ENCODE peak calls at places on chromosomes 6 and 20, in nine cellular contexts. D is HCT116; H is spleen; W is transverse colon; F is aorta; U is left ventricle myocardium inferior; Y is naive thymus-derived CD4-positive, alpha-beta T cell; X is A673; O is CD8-positive, alpha-beta T cell. B is an unnamed sample.

GRCh38 chr6:48866681-48867080 is 596.4 kb downstream of the MMUT start:
- DNase-seq in X (no peak), H (no peak), W (no peak), Y (no peak), F (no peak), O (no peak), D (no peak), U (no peak), B (no peak)

GRCh38 chr6:110328231-110328630 is 29.9 kb downstream of the METTL24 start:
- DNase-seq in Y (no peak), W (no peak), O (no peak), X (no peak), D (no peak), U (no peak), H (no peak), F (no peak), B (no peak)

GRCh38 chr20:61263084-61263695 is 11.1 kb downstream of the CDH4 start:
- DNase-seq in D (no peak), W (no peak), H (no peak), F (no peak), O (no peak), Y (no peak), X (peak; percentile 50), U (no peak), B (no peak)

GRCh38 chr20:10260316-10260715 is 41.7 kb downstream of the SNAP25 start:
- DNase-seq in H (no peak), O (no peak), Y (no peak), W (no peak), X (no peak), U (no peak), D (no peak), F (no peak), B (no peak)

GRCh38 chr20:13101276-13101675 is 92.5 kb downstream of the SPTLC3 start:
- DNase-seq in W (no peak), D (no peak), O (no peak), X (no peak), Y (no peak), H (no peak), F (no peak), U (no peak), B (no peak)

GRCh38 chr6:75802366-75802765 is 53.3 kb downstream of the MYO6 start:
- DNase-seq in O (no peak), W (no peak), Y (no peak), H (no peak), U (no peak), D (peak; percentile 2), X (no peak), F (no peak), B (no peak)

GRCh38 chr6:25431642-25432307 is 152.6 kb downstream of the CARMIL1 start:
- DNase-seq in X (no peak), W (no peak), D (no peak), Y (no peak), O (no peak), U (no peak), H (no peak), F (no peak), B (no peak)

GRCh38 chr6:49553353-49553752 is 2.9 kb downstream of the C6orf141 start:
- DNase-seq in Y (no peak), O (no peak), D (peak; percentile 63), F (no peak), U (no peak), W (no peak), X (no peak), H (no peak), B (no peak)

GRCh38 chr6:87197547-87197946 is 42.2 kb downstream of the ZNF292 start:
- DNase-seq in D (no peak), U (no peak), O (no peak), X (no peak), Y (no peak), W (no peak), H (no peak), F (no peak), B (no peak)

GRCh38 chr6:30074331-30075093 is 1.1 kb downstream of the RNF39 start:
- DNase-seq in W (no peak), X (no peak), O (no peak), H (no peak), D (no peak), Y (no peak), U (no peak), F (no peak), B (peak; percentile 79)

GRCh38 chr6:53926505-53926904 is 131.7 kb downstream of the LRRC1 start:
- DNase-seq in W (no peak), Y (no peak), X (peak; percentile 18), F (no peak), O (no peak), D (peak; percentile 21), H (no peak), U (no peak), B (no peak)

GRCh38 chr6:168915855-168916254 is 337.8 kb downstream of the THBS2 start:
- DNase-seq in O (no peak), D (no peak), Y (no peak), H (no peak), U (no peak), F (no peak), X (no peak), W (no peak), B (no peak)

GRCh38 chr20:24952376-24953203 is 3.5 kb downstream of the CST7 start:
- DNase-seq in O (no peak), F (no peak), H (peak; percentile 79), Y (no peak), W (no peak), D (no peak), U (no peak), X (no peak), B (no peak)

GRCh38 chr20:24950836-24951525 is 1.9 kb downstream of the CST7 start:
- DNase-seq in U (no peak), D (no peak), H (peak; percentile 80), Y (no peak), X (no peak), F (no peak), W (no peak), O (no peak), B (no peak)

GRCh38 chr20:24950128-24950835 is 1.2 kb downstream of the CST7 start:
- DNase-seq in F (no peak), Y (no peak), H (peak; percentile 87), U (no peak), O (no peak), W (no peak), X (no peak), D (no peak), B (no peak)

GRCh38 chr20:24953204-24953565 is 4.1 kb downstream of the CST7 start:
- DNase-seq in X (no peak), W (no peak), D (no peak), F (no peak), O (no peak), U (no peak), H (no peak), Y (no peak), B (no peak)

GRCh38 chr20:24951536-24952047 is 2.5 kb downstream of the CST7 start:
- DNase-seq in H (peak; percentile 83), O (no peak), Y (no peak), F (no peak), U (no peak), D (no peak), W (no peak), X (no peak), B (no peak)
- H3K27ac ChIP-seq in H (peak overlapping the region; percentile 83), O (peak overlapping the region; percentile 73), Y (no peak overlapping the region), F (no peak overlapping the region), U (no peak overlapping the region), D (no peak overlapping the region), W (no peak overlapping the region), X (no peak overlapping the region), B (no peak overlapping the region)

GRCh38 chr6:2871922-2872321 is 30.3 kb upstream of the SERPINB1 start:
- DNase-seq in Y (no peak), F (no peak), W (no peak), D (no peak), O (no peak), X (no peak), H (no peak), U (no peak), B (no peak)

GRCh38 chr6:2870046-2870636 is 28.5 kb upstream of the SERPINB1 start:
- DNase-seq in F (peak; percentile 57), O (no peak), Y (no peak), W (no peak), U (no peak), X (no peak), D (no peak), H (no peak), B (no peak)

GRCh38 chr6:2871102-2871501 is 29.4 kb upstream of the SERPINB1 start:
- DNase-seq in D (no peak), W (no peak), X (no peak), O (no peak), H (no peak), U (no peak), F (no peak), Y (no peak), B (no peak)

GRCh38 chr6:2873643-2874042 is 29.5 kb downstream of the SERPINB9 start:
- DNase-seq in X (no peak), Y (no peak), D (no peak), F (no peak), W (no peak), O (no peak), U (no peak), H (no peak), B (no peak)

GRCh38 chr6:2872417-2873358 is 30.4 kb downstream of the SERPINB9 start:
- DNase-seq in X (no peak), Y (no peak), O (no peak), U (no peak), D (no peak), W (no peak), H (no peak), F (no peak), B (no peak)
- H3K4me1 ChIP-seq in X (peaks cover 11% of the 10 kb centered on the region), Y (peaks cover 23% of the 10 kb centered on the region), O (peaks cover 43% of the 10 kb centered on the region), U (peaks cover 33% of the 10 kb centered on the region), D (peaks cover 19% of the 10 kb centered on the region), W (peaks cover 26% of the 10 kb centered on the region), H (peaks cover 26% of the 10 kb centered on the region), F (no peaks in the 10 kb centered on the region), B (peaks cover 44% of the 10 kb centered on the region)

DNA sequence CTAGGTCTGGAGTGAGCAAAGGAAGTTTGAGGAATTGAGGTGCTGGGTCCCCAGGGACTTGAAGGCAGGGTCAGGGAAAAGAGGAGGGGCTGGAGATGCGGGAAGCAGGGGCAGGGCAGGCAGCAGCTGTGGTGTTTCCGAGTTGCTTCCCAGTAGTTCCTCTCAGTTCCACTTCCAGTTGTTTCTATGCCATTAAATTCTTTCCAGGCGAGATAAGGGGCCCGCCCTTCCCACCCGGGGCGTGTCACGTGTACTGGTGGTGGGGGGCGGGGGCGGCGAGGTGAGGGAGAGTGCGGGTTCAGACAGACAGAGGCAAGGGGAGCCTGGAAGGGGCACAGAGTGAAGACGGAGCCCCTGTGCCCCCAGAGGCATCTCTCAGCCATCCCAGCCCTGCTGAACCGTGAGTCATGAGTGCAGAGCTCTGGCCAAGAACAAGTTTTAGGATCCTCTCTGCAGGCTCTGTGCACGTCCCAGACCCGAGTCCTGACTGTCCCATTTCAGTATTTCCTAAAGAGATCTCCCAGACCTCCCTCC is 977 bp downstream of the TNXB start:
- DNase-seq in O (no peak), D (no peak), F (peak; percentile 85), U (peak; percentile 80), X (peak; percentile 40), Y (no peak), H (no peak), W (peak; percentile 48), B (no peak)
- H3K27ac ChIP-seq in O (no peak overlapping the region), D (no peak overlapping the region), F (peak overlapping the region; percentile 73), U (peak overlapping the region; percentile 95), X (no peak overlapping the region), Y (no peak overlapping the region), H (peak overlapping the region; percentile 80), W (peak overlapping the region; percentile 78), B (peak overlapping the region; percentile 66)

DNA sequence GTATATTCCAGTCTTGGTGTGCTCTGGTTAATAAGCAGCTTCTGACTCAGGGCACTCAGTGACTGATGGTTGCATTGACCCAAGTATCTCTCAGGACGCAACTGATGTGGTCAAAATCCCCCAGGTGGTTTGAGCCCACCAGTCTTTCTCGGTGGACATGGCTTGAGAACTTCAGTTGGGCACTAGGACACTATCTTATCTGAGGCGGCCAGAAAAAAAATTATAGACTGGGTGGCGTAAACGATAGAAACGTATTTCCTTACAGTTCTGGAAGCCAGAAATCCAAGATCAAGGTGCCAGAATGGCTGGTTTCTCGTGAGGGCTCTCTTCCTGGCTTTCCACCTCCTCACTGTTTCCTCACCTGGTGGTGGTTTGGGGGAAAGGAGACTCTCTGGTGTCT is 52.2 kb downstream of the PPP1R16B start:
- DNase-seq in D (no peak), F (no peak), U (no peak), O (no peak), X (no peak), H (no peak), W (no peak), Y (no peak), B (no peak)
- H3K4me1 ChIP-seq in D (peaks cover 3% of the 10 kb centered on the region), F (no peaks in the 10 kb centered on the region), U (peaks cover 4% of the 10 kb centered on the region), O (peaks cover 44% of the 10 kb centered on the region), X (no peaks in the 10 kb centered on the region), H (peaks cover 45% of the 10 kb centered on the region), W (no peaks in the 10 kb centered on the region), Y (peaks cover 39% of the 10 kb centered on the region), B (no peaks in the 10 kb centered on the region)

B was measured in left lung.